ENCODE peak calls at places on chromosomes 12 and 14, in six cellular contexts. T is kidney epithelial cell, S is GM23338, J is upper lobe of left lung, I is cardiac muscle cell, N is choroid plexus epithelial cell. Y is an unnamed sample.

GRCh38 chr12:132489078-132489601 is 811 bp upstream of the FBRSL1 start:
- DNase-seq in T (no peak), S (no peak), J (peak; percentile 93), I (peak; percentile 31), N (peak; percentile 14), Y (no peak)

GRCh38 chr12:116282371-116283286 is 5.1 kb upstream of the MED13L start:
- DNase-seq in T (no peak), S (peak; percentile 21), J (no peak), I (no peak), N (no peak), Y (no peak)

GRCh38 chr14:33647385-33647786 is 303.5 kb downstream of the EGLN3 start:
- DNase-seq in T (peak; percentile 95), S (no peak), J (no peak), I (no peak), N (peak; percentile 98), Y (peak; percentile 91)

GRCh38 chr12:43066471-43066870 is 476.9 kb upstream of the PRICKLE1 start:
- DNase-seq in T (no peak), S (no peak), J (no peak), I (no peak), N (peak; percentile 15), Y (no peak)

GRCh38 chr12:64256166-64256800 is 34.2 kb upstream of the KICS2 start:
- DNase-seq in T (no peak), S (peak; percentile 83), J (no peak), I (peak; percentile 78), N (peak; percentile 83), Y (no peak)

GRCh38 chr12:29212682-29213397 is 63.8 kb downstream of the FAR2 start:
- DNase-seq in T (no peak), S (no peak), J (no peak), I (no peak), N (peak; percentile 47), Y (no peak)

GRCh38 chr14:83342590-83342989 is 1808.9 kb upstream of the SEL1L start:
- DNase-seq in T (no peak), S (no peak), J (no peak), I (no peak), N (no peak), Y (peak; percentile 4)

GRCh38 chr12:6369916-6370575 is 5.3 kb downstream of the SCNN1A start:
- DNase-seq in T (no peak), S (no peak), J (no peak), I (no peak), N (peak; percentile 39), Y (no peak)

GRCh38 chr12:20367731-20368652 is at the start of gene PDE3A:
- DNase-seq in T (no peak), S (peak; percentile 93), J (peak; percentile 72), I (peak; percentile 78), N (peak; percentile 86), Y (no peak)

GRCh38 chr14:78157855-78158436 is 12.2 kb upstream of the NRXN3 start:
- DNase-seq in T (peak; percentile 12), S (peak; percentile 54), J (no peak), I (peak; percentile 85), N (peak; percentile 38), Y (no peak)

GRCh38 chr14:33932526-33933292 is 18.2 kb downstream of the EGLN3 start:
- DNase-seq in T (no peak), S (no peak), J (no peak), I (no peak), N (peak; percentile 27), Y (no peak)

GRCh38 chr12:111819191-111820158 is 22.6 kb upstream of the MAPKAPK5 start:
- DNase-seq in T (no peak), S (no peak), J (no peak), I (no peak), N (no peak), Y (no peak)

DNA sequence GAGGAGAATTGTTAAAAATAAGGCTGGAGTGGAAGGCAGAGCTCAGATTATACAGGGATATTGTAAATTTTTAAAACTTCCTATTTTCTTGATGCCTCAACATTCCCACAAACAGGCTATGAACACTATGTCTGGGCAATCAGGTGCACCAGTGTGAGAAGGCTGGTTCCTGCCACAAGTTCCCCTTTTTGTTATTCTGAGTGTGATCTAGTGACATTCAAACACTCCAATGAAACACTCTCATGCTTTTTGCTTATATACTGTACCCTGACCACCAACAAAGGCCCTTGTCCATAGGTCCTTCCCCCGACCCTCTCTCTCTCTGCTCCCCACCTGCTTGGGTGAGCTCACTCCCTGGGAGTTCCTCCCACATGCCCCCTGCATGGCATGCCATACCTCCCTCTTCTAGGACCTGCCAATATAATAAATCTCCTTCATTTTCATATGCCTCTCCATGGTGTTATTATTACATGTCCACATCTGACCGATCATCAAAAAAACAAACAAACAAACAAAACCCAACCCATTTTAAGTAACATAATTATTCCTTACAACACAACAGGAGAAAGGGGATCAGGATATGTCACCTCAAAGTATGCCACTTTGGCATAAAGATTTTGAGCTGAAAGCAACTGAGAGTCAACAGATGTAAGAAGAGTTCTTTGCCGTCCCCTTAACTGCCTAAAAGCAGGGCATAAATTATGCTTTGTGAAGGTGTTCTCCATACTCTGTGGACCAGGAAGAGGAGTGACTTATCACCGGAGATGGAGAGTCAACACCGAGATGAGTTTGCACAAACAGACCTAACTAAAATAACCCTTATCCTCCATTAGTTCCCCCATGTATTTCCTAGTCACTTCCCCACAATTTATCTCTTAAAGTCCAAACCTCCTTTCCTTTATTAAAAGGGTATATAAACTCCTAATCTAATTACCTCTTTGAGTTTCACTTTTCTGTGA is 42.5 kb upstream of the CATSPERB start:
- DNase-seq in T (no peak), S (no peak), J (no peak), I (no peak), N (no peak), Y (no peak)
- TF ChIP-seq CTCF in T (no peak), S (no peak), J (no peak), I (no peak), N (no peak), Y (no peak)

GRCh38 chr12:86838264-86838663 is 582.1 kb upstream of the MGAT4C start:
- DNase-seq in T (no peak), S (no peak), J (no peak), I (no peak), N (no peak), Y (no peak)

GRCh38 chr12:86834217-86834616 is 578.0 kb upstream of the MGAT4C start:
- DNase-seq in T (no peak), S (no peak), J (no peak), I (no peak), N (peak; percentile 1), Y (no peak)

GRCh38 chr12:86837246-86837645 is 581.1 kb upstream of the MGAT4C start:
- DNase-seq in T (no peak), S (peak; percentile 61), J (no peak), I (no peak), N (no peak), Y (no peak)

DNA sequence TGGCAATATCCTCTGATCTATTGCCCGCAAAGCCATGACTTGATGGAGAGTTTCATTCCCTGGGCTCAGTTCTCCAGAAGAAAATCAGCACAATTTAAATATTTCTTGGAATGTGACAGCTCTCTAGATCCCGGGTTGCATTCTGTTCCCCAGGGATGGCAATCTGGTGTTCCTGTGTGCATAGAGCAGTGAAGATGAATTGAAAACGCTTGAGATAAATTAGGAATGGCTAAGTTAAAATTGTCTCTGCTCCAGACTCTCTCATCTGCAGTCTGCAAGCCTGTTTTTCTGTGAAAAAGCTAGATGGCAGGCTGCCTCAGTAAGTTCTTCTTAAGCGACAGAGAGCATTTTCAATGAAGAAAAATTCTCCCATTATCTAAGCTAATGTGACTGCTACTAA is 582.5 kb upstream of the MGAT4C start:
- DNase-seq in T (no peak), S (peak; percentile 16), J (no peak), I (no peak), N (peak; percentile 36), Y (no peak)
- TF ChIP-seq CTCF in T (no peak), S (peak; percentile 36), J (no peak), I (no peak), N (no peak), Y (no peak)

GRCh38 chr12:70637686-70638085 is 457 bp upstream of the PTPRB start:
- DNase-seq in T (no peak), S (no peak), J (no peak), I (no peak), N (no peak), Y (no peak)

GRCh38 chr12:70635713-70636112 is 1.5 kb downstream of the PTPRB start:
- DNase-seq in T (no peak), S (no peak), J (peak; percentile 2), I (no peak), N (no peak), Y (no peak)

GRCh38 chr12:70639535-70639934 is 2.3 kb upstream of the PTPRB start:
- DNase-seq in T (no peak), S (no peak), J (no peak), I (no peak), N (no peak), Y (no peak)

GRCh38 chr12:70638639-70639349 is 1.6 kb upstream of the PTPRB start:
- DNase-seq in T (no peak), S (no peak), J (no peak), I (no peak), N (no peak), Y (no peak)

DNA sequence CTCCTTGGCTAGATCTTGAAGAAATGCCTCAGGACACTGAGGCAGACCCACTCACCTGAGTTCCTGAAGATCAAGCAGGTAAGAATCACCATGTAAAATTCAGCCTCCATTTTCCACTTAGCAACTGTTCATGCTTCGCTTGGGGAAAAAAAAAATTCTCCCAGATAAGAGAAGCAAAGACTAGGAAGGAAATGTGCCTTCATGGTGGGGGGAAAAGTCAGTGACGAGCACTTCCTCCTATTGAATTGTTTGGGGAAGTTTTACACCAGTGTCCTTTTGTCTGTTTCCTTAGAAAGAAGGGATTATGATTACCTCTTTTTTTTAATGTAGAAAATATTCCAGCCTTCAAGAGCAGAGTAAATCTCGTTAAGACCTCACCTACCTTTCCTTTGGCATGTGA is at the start of gene PTPRB:
- DNase-seq in T (no peak), S (no peak), J (no peak), I (no peak), N (no peak), Y (no peak)
- TF ChIP-seq CTCF in T (no peak), S (no peak), J (no peak), I (no peak), N (no peak), Y (no peak)

GRCh38 chr12:108516511-108517275 is 1.6 kb downstream of the FICD start:
- DNase-seq in T (no peak), S (peak; percentile 35), J (peak; percentile 78), I (no peak), N (peak; percentile 23), Y (no peak)
- TF ChIP-seq CTCF in T (no peak), S (peak; percentile 33), J (no peak), I (no peak), N (peak; percentile 32), Y (peak; percentile 14)

DNA sequence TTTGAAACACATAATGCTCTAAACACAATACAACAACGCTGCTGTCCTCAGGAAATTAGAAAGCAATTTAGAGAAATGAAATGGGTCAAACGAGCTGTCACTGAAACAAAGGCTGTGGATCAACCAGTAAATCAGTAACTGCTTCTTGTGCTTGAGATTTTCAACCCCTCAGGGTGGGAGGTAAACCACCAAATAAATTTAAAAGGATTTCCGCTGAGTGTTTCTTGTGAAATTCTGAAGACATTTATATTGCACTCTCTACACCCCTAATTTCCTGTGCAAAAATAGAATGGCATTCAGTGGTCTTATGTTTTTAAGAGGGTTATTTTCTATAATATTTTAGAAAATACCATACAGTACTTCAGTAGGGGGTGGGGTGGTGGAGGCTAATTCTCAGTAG is 657.2 kb upstream of the SEL1L start:
- DNase-seq in T (no peak), S (no peak), J (no peak), I (no peak), N (no peak), Y (no peak)
- TF ChIP-seq CTCF in T (no peak), S (no peak), J (no peak), I (no peak), N (no peak), Y (no peak)